ENCODE peak calls at places on chromosome 13, in four cellular contexts. V is K562, K is IMR-90, M is H1. P is an unnamed sample.

GRCh38 chr13:29702912-29703351 is 107.4 kb upstream of the SLC7A1 start:
- DNase-seq in V (no peak), K (peak), M (no peak), P (no peak)

GRCh38 chr13:78100481-78100880 is 181.8 kb upstream of the EDNRB start:
- DNase-seq in V (no peak), K (no peak), M (no peak), P (no peak)

GRCh38 chr13:57546942-57547341 is 84.6 kb upstream of the PCDH17 start:
- DNase-seq in V (no peak), K (no peak), M (no peak), P (no peak)

GRCh38 chr13:114286808-114287207 is 5.4 kb downstream of the UPF3A start:
- DNase-seq in V (no peak), K (peak), M (no peak), P (no peak)

GRCh38 chr13:42883771-42884170 is 102.4 kb downstream of the FAM216B start:
- DNase-seq in V (no peak), K (peak), M (peak), P (no peak)

GRCh38 chr13:40063278-40063698 is 407.8 kb downstream of the COG6 start:
- DNase-seq in V (no peak), K (no peak), M (no peak), P (no peak)

GRCh38 chr13:108270442-108270841 is 924 bp downstream of the TNFSF13B start:
- DNase-seq in V (no peak), K (no peak), M (no peak), P (no peak)

GRCh38 chr13:71886880-71887279 is 19.9 kb upstream of the DACH1 start:
- DNase-seq in V (no peak), K (no peak), M (no peak), P (no peak)

GRCh38 chr13:34911159-34911558 is 30.9 kb upstream of the NBEA start:
- DNase-seq in V (no peak), K (no peak), M (no peak), P (no peak)

GRCh38 chr13:31267126-31267784 is 67.5 kb downstream of the B3GLCT start:
- DNase-seq in V (no peak), K (no peak), M (no peak), P (no peak)

GRCh38 chr13:114064516-114065140 is 67.8 kb downstream of the RASA3 start:
- DNase-seq in V (peak), K (peak), M (no peak), P (no peak)

GRCh38 chr13:29676941-29677452 is 81.5 kb upstream of the SLC7A1 start:
- DNase-seq in V (no peak), K (peak), M (no peak), P (no peak)

GRCh38 chr13:30186644-30187431 is 120.5 kb downstream of the KATNAL1 start:
- DNase-seq in V (no peak), K (peak), M (no peak), P (no peak)

GRCh38 chr13:48574036-48574796 is 41.3 kb upstream of the RCBTB2 start:
- DNase-seq in V (no peak), K (no peak), M (no peak), P (no peak)

GRCh38 chr13:49354719-49355118 is 89.1 kb downstream of the CAB39L start:
- DNase-seq in V (no peak), K (no peak), M (no peak), P (no peak)

GRCh38 chr13:33004454-33004853 is 11.8 kb upstream of the KL start:
- DNase-seq in V (no peak), K (no peak), M (no peak), P (no peak)

GRCh38 chr13:77124423-77124822 is 97.5 kb upstream of the FBXL3 start:
- DNase-seq in V (no peak), K (no peak), M (no peak), P (no peak)

GRCh38 chr13:60164490-60164889 is 762 bp upstream of the DIAPH3 start:
- DNase-seq in V (no peak), K (peak), M (no peak), P (no peak)

GRCh38 chr13:89966524-89966923 is 1381.0 kb upstream of the MIR17HG start:
- DNase-seq in V (no peak), K (no peak), M (no peak), P (no peak)
- TF ChIP-seq CHD1 in V (no peak), K (no peak), M (no peak), P (no peak)

GRCh38 chr13:22846551-22846950 is 334.2 kb upstream of the SGCG start:
- DNase-seq in V (no peak), K (no peak), M (no peak), P (no peak)

GRCh38 chr13:22848539-22849052 is 332.2 kb upstream of the SGCG start:
- DNase-seq in V (peak), K (no peak), M (peak), P (no peak)
- TF ChIP-seq CHD1 in V (no peak), K (no peak), M (no peak), P (no peak)

GRCh38 chr13:73754727-73755292 is 379.4 kb downstream of the KLF12 start:
- DNase-seq in V (peak), K (peak), M (no peak), P (no peak)
- TF ChIP-seq CHD1 in V (no peak), K (no peak), M (no peak), P (no peak)

GRCh38 chr13:93345642-93346220 is 119.1 kb downstream of the GPC6 start:
- DNase-seq in V (no peak), K (no peak), M (no peak), P (no peak)
- TF ChIP-seq CHD1 in V (no peak), K (no peak), M (no peak), P (no peak)

DNA sequence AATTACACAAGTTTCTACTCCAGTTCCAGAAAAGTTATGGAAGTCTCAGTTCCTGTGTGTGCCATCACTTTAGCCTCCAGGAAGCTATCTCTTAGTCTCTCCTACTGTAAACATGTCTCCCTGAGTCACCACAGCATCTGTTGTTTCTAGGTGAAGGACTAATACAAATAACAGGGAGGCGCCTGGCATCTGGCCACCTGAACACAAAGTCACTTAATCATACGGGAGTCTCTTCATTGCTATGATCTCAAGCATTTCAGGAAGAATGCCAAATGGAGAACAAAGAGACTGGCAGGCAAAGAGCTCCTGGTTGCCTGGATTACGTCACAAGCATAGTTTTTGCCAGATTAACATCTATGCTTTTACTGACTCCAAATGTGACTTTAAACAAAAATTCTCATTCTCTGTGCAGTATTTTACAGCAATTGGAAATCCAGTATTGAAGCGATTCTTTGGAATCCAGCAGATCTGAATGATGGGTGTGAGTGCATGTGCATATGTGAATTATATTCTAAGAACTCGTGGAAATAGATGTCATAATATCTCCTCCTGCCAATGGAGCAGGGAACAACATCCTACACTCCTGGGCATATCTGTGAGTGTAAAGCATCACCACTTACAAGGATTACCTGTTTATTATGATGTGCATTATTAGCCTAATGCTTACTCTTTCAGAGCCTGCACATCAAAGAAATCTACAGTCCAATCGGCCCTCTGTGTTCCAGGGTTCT is 572.8 kb downstream of the PCDH9 start:
- DNase-seq in V (no peak), K (peak), M (no peak), P (no peak)
- TF ChIP-seq CHD1 in V (no peak), K (no peak), M (no peak), P (no peak)

DNA sequence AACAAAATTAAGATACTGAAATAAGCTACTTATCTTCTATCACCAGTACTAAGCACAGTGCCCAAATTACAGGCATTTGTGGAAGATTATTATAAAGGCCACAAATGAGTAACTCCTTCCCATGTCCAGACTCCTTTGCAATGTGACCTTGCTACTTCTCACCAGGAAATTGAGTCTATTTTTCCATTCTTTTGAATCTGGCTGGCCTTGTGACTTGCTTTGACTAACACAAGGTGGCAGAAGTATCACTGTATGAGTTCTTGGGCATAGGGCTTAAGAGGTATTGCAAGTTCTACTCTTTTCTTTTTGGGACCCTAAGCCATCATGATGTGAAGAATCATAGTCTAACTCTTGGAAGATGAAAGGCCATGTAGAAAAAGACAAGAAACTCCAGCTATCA is 49.9 kb downstream of the UGGT2 start:
- DNase-seq in V (no peak), K (no peak), M (no peak), P (no peak)
- TF ChIP-seq CHD1 in V (no peak), K (no peak), M (no peak), P (no peak)

DNA sequence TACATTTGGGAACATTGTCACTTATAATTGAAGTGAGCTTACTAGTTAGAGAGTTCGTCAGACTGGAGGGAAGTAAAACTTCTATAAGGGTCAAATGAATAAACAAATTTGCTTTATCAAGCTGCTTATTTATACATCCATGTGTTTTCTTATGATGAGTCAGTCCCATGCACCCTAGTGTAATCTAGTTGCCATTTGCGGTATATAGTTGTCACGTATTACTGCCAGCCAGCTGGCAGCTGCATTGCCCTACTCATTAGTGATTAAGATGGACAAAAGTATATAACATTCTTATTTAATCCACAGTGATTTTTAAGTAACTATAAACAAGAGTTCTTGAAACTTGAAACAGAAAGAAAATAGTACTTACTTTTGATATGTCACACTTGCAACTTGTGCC is 182.4 kb downstream of the GPC6 start:
- DNase-seq in V (no peak), K (peak), M (no peak), P (no peak)
- TF ChIP-seq CHD1 in V (no peak), K (no peak), M (no peak), P (no peak)

DNA sequence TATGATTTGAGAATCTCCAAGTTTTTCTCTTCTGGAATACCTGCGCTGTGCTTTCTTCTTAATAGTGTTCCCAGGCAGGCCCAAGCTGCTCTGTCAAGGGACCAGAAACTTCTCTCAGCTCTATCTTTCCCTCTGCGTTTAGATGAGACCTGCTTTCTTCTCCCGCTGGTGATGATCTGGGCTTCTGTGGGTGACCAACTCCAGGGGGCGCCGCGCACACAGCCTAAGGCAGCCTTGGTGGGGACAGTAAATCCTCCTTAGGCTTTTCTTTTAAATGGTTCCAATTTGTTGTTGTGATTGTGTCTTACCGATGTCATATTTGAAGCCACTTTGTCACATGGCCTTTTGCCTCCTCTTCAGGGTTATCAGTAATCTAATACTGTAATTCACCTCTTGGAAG is 439.4 kb upstream of the KLF12 start:
- DNase-seq in V (no peak), K (no peak), M (peak), P (no peak)
- TF ChIP-seq CHD1 in V (no peak), K (no peak), M (no peak), P (no peak)

DNA sequence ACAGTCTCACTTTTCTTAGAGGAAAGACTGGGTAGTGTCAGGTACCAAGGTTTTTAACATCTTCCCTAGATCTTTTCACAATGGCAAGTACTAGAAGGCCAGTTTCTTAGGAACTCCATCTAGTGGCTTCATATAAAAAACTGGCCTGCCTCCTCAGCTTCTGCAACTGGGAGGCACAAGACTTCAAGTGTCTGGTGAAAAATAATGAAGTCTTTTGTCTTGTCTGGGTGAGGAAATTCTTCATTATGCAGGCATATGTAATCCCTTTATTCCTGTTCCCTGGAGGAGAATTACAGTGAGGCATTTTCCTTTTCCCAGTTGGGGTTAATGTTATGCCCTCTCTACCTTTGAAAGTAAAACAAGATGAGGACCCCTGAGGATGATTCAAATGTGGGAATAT is 300.5 kb downstream of the NALCN start:
- DNase-seq in V (no peak), K (no peak), M (no peak), P (no peak)
- TF ChIP-seq CHD1 in V (no peak), K (no peak), M (no peak), P (no peak)

GRCh38 chr13:106113796-106114195 is 421.7 kb downstream of the EFNB2 start:
- DNase-seq in V (no peak), K (peak), M (no peak), P (no peak)

GRCh38 chr13:106112191-106112590 is 423.3 kb downstream of the EFNB2 start:
- DNase-seq in V (no peak), K (no peak), M (no peak), P (no peak)

GRCh38 chr13:106105153-106105552 is 430.3 kb downstream of the EFNB2 start:
- DNase-seq in V (no peak), K (peak), M (no peak), P (no peak)

GRCh38 chr13:106110241-106110855 is 425.1 kb downstream of the EFNB2 start:
- DNase-seq in V (no peak), K (peak), M (no peak), P (no peak)

GRCh38 chr13:106109391-106109791 is 426.1 kb downstream of the EFNB2 start:
- DNase-seq in V (no peak), K (peak), M (no peak), P (no peak)
- TF ChIP-seq CHD1 in V (no peak), K (no peak), M (no peak), P (no peak)